ENCODE peak calls at places on chromosomes 13 and 19, in five cellular contexts. O is dorsolateral prefrontal cortex, B is fibroblast of pulmonary artery, Q is heart right ventricle, C is aorta. Y is an unnamed sample.

GRCh38 chr19:40366697-40367561 is 18.4 kb downstream of the PLD3 start:
- DNase-seq in O (peak), C (no peak), B (peak), Q (no peak), Y (peak)

GRCh38 chr19:19261350-19262189 is 11.5 kb downstream of the TM6SF2 start:
- DNase-seq in C (no peak), B (no peak), Q (no peak), O (no peak), Y (no peak)

GRCh38 chr13:91592050-91593014 is 193.9 kb downstream of the GPC5 start:
- DNase-seq in Q (no peak), C (no peak), O (no peak), B (no peak), Y (peak)

GRCh38 chr13:30847697-30848307 is 58.3 kb upstream of the MEDAG start:
- DNase-seq in Q (peak), O (no peak), C (peak), B (peak), Y (peak)

GRCh38 chr13:26019881-26020535 is 31.8 kb downstream of the SHISA2 start:
- DNase-seq in Q (no peak), B (peak), C (no peak), O (no peak), Y (peak)

GRCh38 chr13:48315981-48316380 is 12.4 kb downstream of the RB1 start:
- DNase-seq in C (no peak), Q (peak), O (no peak), B (no peak), Y (no peak)

GRCh38 chr13:35814573-35814972 is 316.6 kb downstream of the DCLK1 start:
- DNase-seq in B (no peak), O (no peak), C (no peak), Q (no peak), Y (no peak)

GRCh38 chr19:55112246-55112780 is 5.1 kb downstream of the PPP1R12C start:
- DNase-seq in Q (no peak), B (no peak), O (no peak), C (no peak), Y (no peak)

GRCh38 chr13:24802074-24802473 is 38.1 kb downstream of the RNF17 start:
- DNase-seq in Q (no peak), C (no peak), O (no peak), B (no peak), Y (no peak)

GRCh38 chr13:40665754-40666057 is 735 bp downstream of the FOXO1 start:
- DNase-seq in Q (no peak), O (no peak), B (no peak), C (no peak), Y (no peak)

GRCh38 chr13:69704311-69704710 is 403.3 kb upstream of the ATXN8OS start:
- DNase-seq in B (peak), C (no peak), Q (no peak), O (no peak), Y (peak)

GRCh38 chr13:31797154-31797775 is 57.9 kb downstream of the RXFP2 start:
- DNase-seq in C (no peak), O (no peak), B (peak), Q (no peak), Y (peak)

GRCh38 chr19:3982701-3983541 is 2.3 kb downstream of the EEF2 start:
- DNase-seq in C (peak), B (peak), Q (peak), O (no peak), Y (peak)

GRCh38 chr19:2084993-2085720 is 11.0 kb downstream of the MOB3A start:
- DNase-seq in B (peak), Q (peak), O (no peak), C (peak), Y (no peak)

GRCh38 chr19:56245062-56245740 is 27.3 kb upstream of the EDDM13 start:
- DNase-seq in C (no peak), Q (no peak), B (no peak), O (no peak), Y (no peak)

GRCh38 chr19:3123088-3123721 is 12.6 kb upstream of the GNA15 start:
- DNase-seq in B (no peak), O (no peak), Q (no peak), C (no peak), Y (no peak)

GRCh38 chr13:98083936-98084335 is 59.0 kb upstream of the FARP1 start:
- DNase-seq in O (no peak), B (peak), Q (no peak), C (no peak), Y (no peak)

GRCh38 chr19:29547361-29547960 is 21.7 kb downstream of the VSTM2B start:
- DNase-seq in O (peak), C (no peak), B (no peak), Q (no peak), Y (no peak)

GRCh38 chr19:41588497-41589209 is 12.7 kb downstream of the CEACAM21 start:
- DNase-seq in B (peak), C (no peak), Q (peak), O (no peak), Y (peak)

GRCh38 chr13:81770868-81771505 is 1430.1 kb upstream of the SPRY2 start:
- DNase-seq in O (no peak), B (no peak), Q (no peak), C (no peak), Y (no peak)

GRCh38 chr13:75489502-75490263 is 7.7 kb upstream of the TBC1D4 start:
- DNase-seq in O (no peak), Q (no peak), B (peak), C (no peak), Y (peak)

GRCh38 chr13:66829803-66830202 is 400.3 kb downstream of the PCDH9 start:
- DNase-seq in Q (no peak), B (no peak), C (no peak), O (no peak), Y (no peak)

GRCh38 chr19:49200238-49200862 is 42.8 kb downstream of the TRPM4 start:
- DNase-seq in B (no peak), O (no peak), C (no peak), Q (no peak), Y (no peak)

GRCh38 chr19:37329686-37330085 is 41.2 kb upstream of the ZNF527 start:
- DNase-seq in Q (no peak), O (no peak), C (no peak), B (peak), Y (no peak)

GRCh38 chr13:24683833-24684599 is 3.8 kb downstream of the ATP12A start:
- DNase-seq in C (no peak), O (peak), B (peak), Q (peak), Y (peak)

GRCh38 chr13:45859682-45860081 is 8.1 kb upstream of the SIAH3 start:
- DNase-seq in O (no peak), B (no peak), Q (no peak), C (no peak), Y (no peak)

GRCh38 chr19:1384478-1385110 is 887 bp downstream of the NDUFS7 start:
- DNase-seq in C (no peak), B (no peak), Q (no peak), O (no peak), Y (no peak)

GRCh38 chr13:95784161-95784880 is 107.4 kb downstream of the DNAJC3 start:
- DNase-seq in C (no peak), Q (no peak), B (peak), O (no peak), Y (peak)

GRCh38 chr19:6108721-6109633 is 1.3 kb downstream of the RFX2 start:
- DNase-seq in B (peak), C (peak), Q (peak), O (no peak), Y (peak)

GRCh38 chr13:27556109-27556508 is 64.2 kb downstream of the LNX2 start:
- DNase-seq in O (no peak), C (peak), Q (peak), B (peak), Y (peak)

GRCh38 chr19:54464624-54465266 is 1.2 kb upstream of the LENG9 start:
- DNase-seq in O (peak), Q (peak), B (peak), C (peak), Y (peak)

GRCh38 chr19:5628919-5629481 is 6.1 kb downstream of the SAFB start:
- DNase-seq in O (no peak), C (no peak), Q (no peak), B (no peak), Y (no peak)

GRCh38 chr19:5145521-5146511 is 176.9 kb downstream of the KDM4B start:
- DNase-seq in Q (no peak), C (peak), B (no peak), O (peak), Y (no peak)

GRCh38 chr19:35740423-35741215 is 1.6 kb downstream of the IGFLR1 start:
- DNase-seq in Q (peak), O (peak), B (peak), C (peak), Y (peak)

GRCh38 chr19:7138402-7138801 is 68.9 kb downstream of the ZNF557 start:
- DNase-seq in Q (no peak), O (no peak), C (peak), B (no peak), Y (no peak)

GRCh38 chr19:31352296-31352781 is 3.1 kb upstream of the TSHZ3 start:
- DNase-seq in B (no peak), O (no peak), Q (no peak), C (no peak), Y (no peak)
- H3K4me3 ChIP-seq in B (peak), O (peak), Q (peak), C (no peak), Y (peak)

DNA sequence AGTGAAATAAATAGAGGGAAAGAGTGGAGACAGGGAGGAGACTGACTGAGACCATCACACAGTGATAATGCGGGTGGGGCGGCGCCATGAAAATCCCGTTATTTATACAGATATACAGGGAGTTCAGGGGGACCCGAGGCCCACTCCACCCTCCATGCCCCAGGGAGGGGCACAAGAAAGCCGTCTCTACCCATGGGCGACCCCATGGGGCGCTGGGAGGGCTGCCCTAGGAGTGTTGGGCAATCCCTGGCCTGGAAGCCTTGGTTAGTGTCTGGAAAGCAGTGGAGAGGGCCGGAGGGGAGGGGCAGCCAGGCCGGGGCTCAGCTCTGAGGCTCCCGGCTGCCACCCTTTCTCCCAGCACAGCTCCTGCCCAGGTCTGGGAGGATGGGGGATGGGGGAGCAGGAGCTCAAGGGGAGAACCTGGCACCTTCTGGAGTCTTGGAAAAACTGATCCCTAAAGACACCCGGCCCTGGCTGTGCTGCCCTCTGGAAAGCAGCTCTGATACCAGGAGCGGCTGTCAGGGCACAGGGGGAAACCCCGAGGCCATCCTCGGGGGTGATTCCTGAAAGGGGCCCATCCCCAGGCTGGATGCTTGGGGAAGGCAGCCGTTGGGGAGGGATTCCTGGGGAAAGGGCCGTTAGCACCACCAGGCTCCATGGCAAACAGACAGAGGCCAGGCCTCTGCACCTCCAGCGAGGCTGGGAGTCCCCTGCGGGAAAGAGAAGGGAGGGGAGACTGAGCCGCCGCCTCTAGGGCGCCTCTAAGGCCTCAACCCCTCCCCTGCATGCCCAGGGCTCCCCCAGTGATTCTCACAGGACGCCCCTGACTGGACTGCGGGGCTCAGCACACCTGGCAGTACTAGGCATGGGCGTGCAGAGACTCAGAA is 3.0 kb upstream of the PRKD2 start:
- DNase-seq in B (no peak), O (no peak), C (peak), Q (no peak), Y (no peak)
- H3K4me3 ChIP-seq in B (no peak), O (no peak), C (no peak), Q (no peak), Y (no peak)

GRCh38 chr19:13008926-13009787 is 13.9 kb downstream of the NFIX start:
- DNase-seq in C (no peak), B (no peak), Q (no peak), O (no peak), Y (no peak)
- H3K4me3 ChIP-seq in C (no peak), B (no peak), Q (no peak), O (no peak), Y (no peak)

DNA sequence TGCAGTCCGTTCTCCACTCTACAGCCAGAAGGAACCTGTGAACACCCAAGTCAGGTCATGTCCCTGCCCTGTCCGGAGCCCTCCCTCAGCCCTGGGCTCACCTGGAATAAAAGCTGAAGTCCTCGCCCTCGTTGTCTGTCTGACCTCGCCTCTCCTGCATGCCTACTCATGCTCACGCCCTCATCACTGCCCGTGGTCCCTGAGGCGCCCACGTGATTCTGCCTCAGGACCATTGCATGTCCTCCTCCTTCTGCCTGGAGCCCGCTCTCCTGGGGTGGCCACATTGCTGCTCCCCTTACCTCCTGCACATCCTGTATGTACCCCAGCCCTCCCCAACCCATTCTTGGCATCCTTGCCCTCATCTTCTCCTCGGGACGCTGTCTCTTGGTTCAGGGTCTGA is 42.2 kb downstream of the BICRA start:
- DNase-seq in C (no peak), O (no peak), B (no peak), Q (no peak), Y (no peak)
- H3K4me3 ChIP-seq in C (no peak), O (no peak), B (no peak), Q (no peak), Y (no peak)

GRCh38 chr19:45883586-45883880 is 2.4 kb downstream of the IRF2BP1 start:
- DNase-seq in Q (no peak), C (no peak), O (no peak), B (no peak), Y (no peak)
- H3K4me3 ChIP-seq in Q (no peak), C (no peak), O (peak), B (no peak), Y (no peak)

DNA sequence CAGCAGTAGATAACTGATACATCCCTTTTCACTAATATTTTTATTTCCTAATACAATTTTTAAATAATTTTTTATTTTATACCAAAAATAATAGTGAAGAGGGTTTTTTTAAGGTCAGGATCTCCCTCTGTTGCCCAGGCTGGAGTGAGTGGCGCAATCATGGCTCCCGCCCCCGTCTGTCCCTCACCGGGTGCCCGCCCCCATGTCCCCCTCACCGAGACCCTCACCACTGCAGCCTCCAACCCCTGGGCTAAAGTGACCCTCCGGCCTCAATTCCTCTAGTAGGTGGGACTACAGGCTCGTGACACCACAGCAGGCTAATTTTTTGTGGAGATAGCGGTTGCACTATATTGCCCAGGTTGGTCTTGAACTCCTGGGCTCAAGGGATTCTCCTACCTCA is 17.8 kb upstream of the ZNF846 start:
- DNase-seq in C (peak), B (no peak), Q (no peak), O (no peak), Y (no peak)
- H3K4me3 ChIP-seq in C (peak), B (peak), Q (peak), O (peak), Y (peak)

GRCh38 chr13:52851153-52851962 is 2.9 kb upstream of the PCDH8 start:
- DNase-seq in O (peak), C (no peak), Q (peak), B (peak), Y (peak)
- H3K4me3 ChIP-seq in O (peak), C (peak), Q (peak), B (peak), Y (peak)